ENCODE peak calls at places on chromosomes 12 and 14, in four cellular contexts. Z, E, D and G are unnamed samples.

GRCh38 chr14:76152333-76152681 is 585 bp downstream of the GPATCH2L start:
- DNase-seq in Z (no peak), E (peak), D (peak), G (peak)

GRCh38 chr12:57888407-57889157 is 42.1 kb upstream of the CTDSP2 start:
- DNase-seq in Z (peak), E (no peak), D (peak), G (peak)

GRCh38 chr14:24897793-24898192 is 152.2 kb downstream of the STXBP6 start:
- DNase-seq in Z (no peak), E (no peak), D (no peak), G (no peak)

GRCh38 chr14:24982472-24983155 is 67.3 kb downstream of the STXBP6 start:
- DNase-seq in Z (no peak), E (no peak), D (no peak), G (peak)

GRCh38 chr14:99035712-99036593 is 236.0 kb downstream of the BCL11B start:
- DNase-seq in Z (no peak), E (no peak), D (peak), G (peak)

GRCh38 chr14:105473033-105473676 is 1.5 kb upstream of the CRIP2 start:
- DNase-seq in Z (no peak), E (no peak), D (no peak), G (no peak)

GRCh38 chr12:810635-811415 is 58.4 kb downstream of the WNK1 start:
- DNase-seq in Z (no peak), E (peak), D (no peak), G (no peak)

GRCh38 chr12:51419473-51420228 is 5.0 kb upstream of the SLC4A8 start:
- DNase-seq in Z (peak), E (no peak), D (no peak), G (no peak)

GRCh38 chr12:45377815-45378214 is 161.9 kb downstream of the ANO6 start:
- DNase-seq in Z (no peak), E (no peak), D (no peak), G (no peak)

GRCh38 chr12:110699591-110700445 is 10.9 kb upstream of the HVCN1 start:
- DNase-seq in Z (no peak), E (no peak), D (no peak), G (no peak)

GRCh38 chr12:132866251-132866828 is 21.1 kb downstream of the CHFR start:
- DNase-seq in Z (no peak), E (no peak), D (no peak), G (peak)

GRCh38 chr14:60884134-60884533 is 96.7 kb downstream of the TRMT5 start:
- DNase-seq in Z (no peak), E (no peak), D (no peak), G (no peak)